ENCODE peak calls at places on chromosomes 12 and 14, in seven cellular contexts. S is WTC11, K is A549, W is HepG2, V is K562, T is GM12878, Z is HCT116. B is an unnamed sample.

GRCh38 chr12:104457746-104458644 is 1.2 kb downstream of the CHST11 start:
- DNase-seq in S (peak), K (peak), W (no peak), V (peak), T (no peak), Z (no peak), B (peak)

GRCh38 chr12:10121278-10121677 is 8.7 kb downstream of the CLEC7A start:
- DNase-seq in S (no peak), K (no peak), W (no peak), V (no peak), T (no peak), Z (no peak), B (peak)

GRCh38 chr14:75156111-75156510 is 20.3 kb downstream of the TMED10 start:
- DNase-seq in S (no peak), K (no peak), W (no peak), V (no peak), T (no peak), Z (no peak), B (no peak)

GRCh38 chr12:53267309-53268008 is 640 bp upstream of the ESPL1 start:
- DNase-seq in S (no peak), K (peak), W (no peak), V (peak), T (no peak), Z (no peak), B (peak)

GRCh38 chr14:100361626-100362025 is 38.5 kb downstream of the SLC25A47 start:
- DNase-seq in S (no peak), K (no peak), W (no peak), V (no peak), T (no peak), Z (no peak), B (no peak)

GRCh38 chr12:96063046-96063445 is 27.7 kb upstream of the LTA4H start:
- DNase-seq in S (no peak), K (peak), W (no peak), V (no peak), T (no peak), Z (no peak), B (peak)

GRCh38 chr14:67674139-67674479 is 323 bp downstream of the VTI1B start:
- DNase-seq in S (peak), K (peak), W (peak), V (peak), T (no peak), Z (peak), B (peak)

GRCh38 chr14:58746701-58747100 is 108.9 kb downstream of the DACT1 start:
- DNase-seq in S (no peak), K (no peak), W (no peak), V (no peak), T (no peak), Z (no peak), B (no peak)

GRCh38 chr12:114405449-114406271 is at the start of gene TBX5:
- DNase-seq in S (peak), K (no peak), W (no peak), V (no peak), T (no peak), Z (no peak), B (no peak)

GRCh38 chr12:59041241-59042121 is 121.2 kb upstream of the LRIG3 start:
- DNase-seq in S (no peak), K (peak), W (no peak), V (no peak), T (no peak), Z (peak), B (no peak)

GRCh38 chr14:90400904-90401561 is 4.2 kb downstream of the CALM1 start:
- DNase-seq in S (no peak), K (no peak), W (peak), V (no peak), T (no peak), Z (no peak), B (no peak)

GRCh38 chr12:132524405-132524804 is 34.5 kb downstream of the FBRSL1 start:
- DNase-seq in S (no peak), K (peak), W (no peak), V (no peak), T (no peak), Z (no peak), B (no peak)

GRCh38 chr12:2613674-2614073 is 181.1 kb upstream of the FKBP4 start:
- DNase-seq in S (no peak), K (peak), W (no peak), V (no peak), T (peak), Z (peak), B (peak)

GRCh38 chr14:69093551-69094421 is 59.1 kb downstream of the DCAF5 start:
- DNase-seq in S (no peak), K (no peak), W (peak), V (no peak), T (no peak), Z (no peak), B (no peak)

GRCh38 chr14:64792231-64792630 is 87.5 kb downstream of the SPTB start:
- DNase-seq in S (no peak), K (no peak), W (no peak), V (no peak), T (no peak), Z (no peak), B (no peak)

GRCh38 chr12:103676863-103677262 is 89.8 kb downstream of the STAB2 start:
- DNase-seq in S (no peak), K (no peak), W (no peak), V (no peak), T (no peak), Z (no peak), B (no peak)

GRCh38 chr14:99378782-99379214 is 101.9 kb downstream of the SETD3 start:
- DNase-seq in S (no peak), K (peak), W (no peak), V (peak), T (no peak), Z (peak), B (peak)

GRCh38 chr14:34365309-34365915 is 96.6 kb downstream of the SPTSSA start:
- DNase-seq in S (no peak), K (peak), W (peak), V (no peak), T (no peak), Z (no peak), B (peak)

GRCh38 chr12:111141205-111141604 is 220.8 kb upstream of the MYL2 start:
- DNase-seq in S (no peak), K (no peak), W (no peak), V (no peak), T (no peak), Z (no peak), B (no peak)

GRCh38 chr12:104710940-104711725 is 247.0 kb downstream of the SLC41A2 start:
- DNase-seq in S (no peak), K (no peak), W (no peak), V (no peak), T (no peak), Z (no peak), B (no peak)

GRCh38 chr12:111602348-111602747 is 3.2 kb upstream of the ATXN2 start:
- DNase-seq in S (no peak), K (no peak), W (no peak), V (no peak), T (no peak), Z (no peak), B (no peak)

GRCh38 chr12:120457133-120457532 is 10.9 kb downstream of the GATC start:
- DNase-seq in S (peak), K (peak), W (peak), V (peak), T (no peak), Z (no peak), B (peak)

GRCh38 chr14:63468273-63468672 is 74.9 kb downstream of the PPP2R5E start:
- DNase-seq in S (no peak), K (peak), W (no peak), V (no peak), T (peak), Z (peak), B (no peak)

GRCh38 chr12:121918679-121919038 is 267 bp downstream of the CFAP251 start:
- DNase-seq in S (peak), K (no peak), W (no peak), V (no peak), T (no peak), Z (no peak), B (no peak)

GRCh38 chr12:55256831-55257230 is 12.4 kb downstream of the OR6C74 start:
- DNase-seq in S (no peak), K (no peak), W (no peak), V (no peak), T (no peak), Z (no peak), B (no peak)

GRCh38 chr14:103141117-103141796 is 18.0 kb downstream of the TNFAIP2 start:
- DNase-seq in S (peak), K (peak), W (peak), V (peak), T (no peak), Z (peak), B (peak)

GRCh38 chr14:89479802-89480201 is 62.8 kb upstream of the FOXN3 start:
- DNase-seq in S (no peak), K (no peak), W (no peak), V (no peak), T (no peak), Z (no peak), B (no peak)

GRCh38 chr12:8064131-8064530 is 2.0 kb downstream of the C3AR1 start:
- DNase-seq in S (no peak), K (no peak), W (no peak), V (no peak), T (no peak), Z (no peak), B (peak)

GRCh38 chr12:27076468-27076867 is 5.9 kb downstream of the C12orf71 start:
- DNase-seq in S (no peak), K (no peak), W (no peak), V (no peak), T (no peak), Z (no peak), B (no peak)

GRCh38 chr14:86787782-86788181 is 1205.2 kb downstream of the GALC start:
- DNase-seq in S (no peak), K (no peak), W (no peak), V (no peak), T (no peak), Z (no peak), B (peak)

GRCh38 chr12:48183876-48184548 is 568 bp downstream of the CCDC184 start:
- DNase-seq in S (peak), K (no peak), W (no peak), V (no peak), T (no peak), Z (no peak), B (no peak)
- TF ChIP-seq MAX in S (peak), K (no peak), W (no peak), V (no peak), T (no peak), Z (no peak), B (no peak)

DNA sequence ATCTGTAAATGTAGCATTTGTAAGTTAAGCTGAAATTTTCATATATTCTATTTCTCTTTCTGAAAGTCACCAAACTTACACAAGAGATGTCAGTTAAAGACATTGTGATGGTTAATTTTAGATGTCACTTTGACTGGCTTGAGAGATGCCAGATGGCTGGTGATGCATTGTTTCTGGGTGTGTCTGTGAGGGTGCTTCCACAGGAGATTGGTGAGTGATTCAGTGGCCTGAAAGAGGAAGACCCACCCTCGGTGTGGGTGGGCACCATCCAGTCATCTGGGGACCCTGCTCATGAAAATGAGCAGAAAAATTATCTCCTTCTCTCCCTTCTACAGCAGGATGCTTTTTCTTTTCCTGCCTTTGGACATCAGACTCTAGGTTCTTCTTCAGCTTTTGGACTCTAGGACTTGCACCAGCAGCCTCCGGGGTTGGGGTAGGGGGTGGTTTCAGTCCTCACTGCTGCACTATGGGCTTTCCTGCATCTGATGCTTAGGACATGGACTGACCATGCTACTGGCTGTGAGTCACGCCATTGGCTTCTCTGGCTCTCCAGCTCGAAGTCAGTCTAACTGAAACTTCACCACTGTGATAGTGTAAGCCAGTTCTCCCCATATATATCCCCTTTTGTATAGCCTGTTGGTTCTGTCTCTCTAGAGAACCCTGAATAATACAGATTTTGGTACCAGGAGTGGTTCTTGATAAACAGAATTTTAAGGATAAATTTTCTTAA is 20.9 kb downstream of the PDE6H start:
- DNase-seq in S (no peak), K (peak), W (no peak), V (no peak), T (no peak), Z (no peak), B (no peak)
- TF ChIP-seq MAX in S (no peak), K (no peak), W (no peak), V (no peak), T (no peak), Z (no peak), B (no peak)

GRCh38 chr14:51219473-51220448 is 20.3 kb upstream of the TMX1 start:
- DNase-seq in S (no peak), K (peak), W (peak), V (no peak), T (no peak), Z (no peak), B (peak)

GRCh38 chr14:51228890-51229289 is 11.2 kb upstream of the TMX1 start:
- DNase-seq in S (no peak), K (no peak), W (no peak), V (no peak), T (no peak), Z (no peak), B (no peak)

GRCh38 chr14:51225751-51226150 is 14.3 kb upstream of the TMX1 start:
- DNase-seq in S (no peak), K (no peak), W (no peak), V (no peak), T (no peak), Z (no peak), B (no peak)

DNA sequence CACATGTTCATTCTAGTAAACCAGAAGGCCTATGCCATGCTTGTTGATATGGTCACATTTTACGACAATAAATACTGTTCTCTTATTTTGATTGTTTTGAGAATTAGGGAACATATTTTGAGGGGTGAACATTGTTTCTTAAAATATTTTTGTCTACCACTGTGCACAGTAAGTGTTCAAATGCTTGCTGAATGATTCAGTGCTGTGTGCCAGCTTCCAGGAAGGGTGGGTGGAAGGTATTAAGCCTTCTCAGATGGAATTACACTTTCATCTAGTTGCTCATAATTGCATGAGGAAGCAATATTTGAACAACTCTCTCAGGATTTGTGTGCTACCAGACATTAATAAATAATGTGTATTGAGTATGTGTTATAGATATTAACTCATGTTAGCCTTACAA is 15.5 kb upstream of the TMX1 start:
- DNase-seq in S (no peak), K (no peak), W (no peak), V (no peak), T (no peak), Z (no peak), B (no peak)
- TF ChIP-seq MAX in S (no peak), K (no peak), W (no peak), V (no peak), T (no peak), Z (no peak), B (no peak)

GRCh38 chr12:84856156-84856900 is 56.3 kb downstream of the SLC6A15 start:
- DNase-seq in S (no peak), K (no peak), W (no peak), V (no peak), T (no peak), Z (no peak), B (no peak)

GRCh38 chr12:84858796-84859195 is 53.8 kb downstream of the SLC6A15 start:
- DNase-seq in S (no peak), K (no peak), W (no peak), V (no peak), T (no peak), Z (no peak), B (no peak)

GRCh38 chr12:84860718-84861117 is 51.9 kb downstream of the SLC6A15 start:
- DNase-seq in S (no peak), K (no peak), W (no peak), V (no peak), T (no peak), Z (no peak), B (no peak)

GRCh38 chr12:84862190-84862589 is 50.4 kb downstream of the SLC6A15 start:
- DNase-seq in S (no peak), K (no peak), W (no peak), V (no peak), T (no peak), Z (no peak), B (no peak)

DNA sequence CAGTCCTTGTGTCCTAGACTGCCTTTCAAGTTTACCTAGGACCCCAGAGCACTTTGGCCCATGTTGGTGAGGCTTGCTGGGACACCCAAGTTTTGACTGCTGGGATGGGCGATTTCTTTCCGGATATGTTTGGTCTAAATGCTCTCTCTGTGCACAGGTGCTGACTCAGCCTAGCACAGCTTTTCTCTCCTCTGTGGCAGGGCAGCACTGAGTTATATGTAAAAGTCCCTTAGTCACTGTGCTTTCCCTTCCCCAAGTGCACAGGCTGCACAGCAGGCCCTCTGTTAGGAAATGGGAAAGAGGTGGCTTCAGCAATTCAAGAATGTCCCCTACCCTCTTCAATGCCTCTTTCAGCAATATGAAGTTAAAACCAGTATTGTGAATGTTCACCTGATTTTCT is 54.8 kb downstream of the SLC6A15 start:
- DNase-seq in S (no peak), K (no peak), W (no peak), V (no peak), T (no peak), Z (no peak), B (no peak)
- TF ChIP-seq MAX in S (no peak), K (no peak), W (no peak), V (no peak), T (no peak), Z (no peak), B (no peak)

B was measured in NB4.